ENCODE peak calls at places on chromosomes 1 and 21, in nine cellular contexts. U is AG10803, E is fibroblast of mammary gland, Z is HepG2, C is body of pancreas, X is epithelial cell of esophagus, L is endodermal cell, M is heart left ventricle, S is psoas muscle. G is an unnamed sample.

GRCh38 chr1:35315649-35316048 is 47.1 kb downstream of the ZMYM4 start:
- DNase-seq in U (no peak), E (no peak), Z (no peak), C (no peak), X (no peak), L (no peak), M (no peak), S (no peak), G (no peak)

GRCh38 chr21:28867401-28867800 is 125.3 kb downstream of the LTN1 start:
- DNase-seq in U (peak; percentile 68), E (peak; percentile 56), Z (no peak), C (no peak), X (peak; percentile 11), L (no peak), M (no peak), S (no peak), G (no peak)

GRCh38 chr1:119687391-119688079 is 24.2 kb upstream of the PHGDH start:
- DNase-seq in U (no peak), E (peak; percentile 48), Z (no peak), C (no peak), X (peak; percentile 78), L (peak; percentile 68), M (no peak), S (no peak), G (no peak)

GRCh38 chr1:12296623-12297022 is 66.8 kb downstream of the VPS13D start:
- DNase-seq in U (peak; percentile 76), E (peak; percentile 84), Z (no peak), C (no peak), X (peak; percentile 56), L (no peak), M (no peak), S (no peak), G (no peak)

GRCh38 chr1:42142894-42143675 is 10.1 kb upstream of the GUCA2B start:
- DNase-seq in U (no peak), E (peak; percentile 6), Z (no peak), C (no peak), X (peak; percentile 63), L (peak; percentile 37), M (no peak), S (no peak), G (no peak)

GRCh38 chr1:171807547-171807946 is 26.1 kb downstream of the METTL13 start:
- DNase-seq in U (no peak), E (no peak), Z (no peak), C (no peak), X (no peak), L (no peak), M (no peak), S (no peak), G (no peak)

GRCh38 chr1:56963667-56964066 is 2.1 kb downstream of the C8B start:
- DNase-seq in U (peak; percentile 39), E (peak; percentile 40), Z (no peak), C (no peak), X (peak; percentile 38), L (no peak), M (no peak), S (no peak), G (no peak)

GRCh38 chr1:1079408-1080121 is 5.5 kb upstream of the RNF223 start:
- DNase-seq in U (peak; percentile 91), E (peak; percentile 80), Z (peak; percentile 79), C (peak; percentile 81), X (peak; percentile 84), L (peak; percentile 92), M (peak; percentile 56), S (peak; percentile 48), G (peak; percentile 68)

GRCh38 chr21:28375708-28376385 is 616.8 kb downstream of the LTN1 start:
- DNase-seq in U (peak; percentile 61), E (peak; percentile 33), Z (no peak), C (no peak), X (no peak), L (no peak), M (no peak), S (no peak), G (no peak)

GRCh38 chr1:208223136-208223535 is 21.0 kb downstream of the PLXNA2 start:
- DNase-seq in U (no peak), E (peak; percentile 34), Z (no peak), C (no peak), X (no peak), L (no peak), M (no peak), S (no peak), G (no peak)

GRCh38 chr1:244548558-244549115 is 87.6 kb downstream of the CATSPERE start:
- DNase-seq in U (no peak), E (peak; percentile 51), Z (no peak), C (no peak), X (peak; percentile 4), L (peak; percentile 49), M (no peak), S (no peak), G (no peak)

GRCh38 chr21:45987121-45987711 is 5.6 kb downstream of the COL6A1 start:
- DNase-seq in U (no peak), E (no peak), Z (no peak), C (peak; percentile 10), X (no peak), L (no peak), M (peak; percentile 21), S (no peak), G (no peak)

GRCh38 chr1:40038693-40039092 is 1.8 kb upstream of the CAP1 start:
- DNase-seq in U (no peak), E (no peak), Z (no peak), C (no peak), X (no peak), L (no peak), M (no peak), S (no peak), G (no peak)

GRCh38 chr1:119332626-119333025 is 36.0 kb upstream of the HAO2 start:
- DNase-seq in U (no peak), E (no peak), Z (no peak), C (no peak), X (no peak), L (peak; percentile 54), M (no peak), S (no peak), G (no peak)

GRCh38 chr1:218242171-218242570 is 42.9 kb upstream of the RRP15 start:
- DNase-seq in U (no peak), E (no peak), Z (no peak), C (no peak), X (peak; percentile 67), L (no peak), M (no peak), S (no peak), G (no peak)

GRCh38 chr1:83990734-83991133 is 8.2 kb downstream of the TTLL7 start:
- DNase-seq in U (no peak), E (no peak), Z (no peak), C (no peak), X (peak; percentile 27), L (no peak), M (no peak), S (no peak), G (no peak)
- TF ChIP-seq CTCF in U (no peak), E (no peak), Z (no peak), C (no peak), X (peak; percentile 47), L (peak; percentile 16), M (no peak), S (no peak), G (no peak)

DNA sequence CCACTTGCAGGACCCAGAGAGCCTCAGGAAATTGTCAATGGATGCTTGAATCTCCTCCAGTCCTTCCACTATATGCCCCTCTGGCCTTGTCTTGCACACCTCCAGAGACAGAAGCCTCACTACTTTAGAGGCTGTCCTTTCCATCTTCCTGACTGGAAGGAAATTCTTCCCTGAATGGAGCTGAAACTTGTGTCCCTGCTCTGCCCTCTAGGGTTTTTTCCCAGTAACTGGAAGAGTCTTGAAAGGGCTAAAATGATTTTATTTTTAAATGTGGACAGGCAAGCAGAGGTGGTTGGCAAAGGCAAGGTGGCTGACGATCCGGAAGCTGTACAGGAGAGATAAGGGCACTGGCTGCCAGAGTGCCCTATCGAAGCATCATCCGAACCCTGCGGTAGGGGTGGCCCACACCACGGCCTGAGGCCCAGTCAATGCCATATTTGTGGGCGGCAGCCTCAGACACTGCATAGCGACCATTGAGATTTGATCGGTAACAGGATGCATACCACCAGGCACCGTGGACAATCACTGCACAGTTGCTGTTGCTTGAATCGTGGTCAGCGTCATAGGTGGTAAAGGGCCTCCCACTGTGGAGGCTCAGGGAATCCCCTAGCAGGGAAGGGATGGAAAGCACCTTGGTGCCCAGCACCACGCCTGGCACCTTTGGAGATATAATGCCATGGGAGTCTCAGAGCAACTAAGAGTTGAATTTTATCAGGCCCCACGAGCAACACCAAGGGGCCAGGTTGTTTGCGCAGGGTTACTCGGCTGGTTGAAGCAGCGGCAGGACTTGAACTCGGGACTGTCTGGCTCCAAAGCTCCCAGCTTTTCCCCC is 2.3 kb upstream of the MAP3K6 start:
- DNase-seq in U (peak; percentile 25), E (peak; percentile 44), Z (no peak), C (no peak), X (no peak), L (no peak), M (no peak), S (no peak), G (no peak)
- TF ChIP-seq CTCF in U (peak; percentile 36), E (peak; percentile 37), Z (no peak), C (no peak), X (peak; percentile 31), L (peak; percentile 58), M (no peak), S (no peak), G (no peak)

GRCh38 chr21:32351428-32351827 is 41.4 kb downstream of the URB1 start:
- DNase-seq in U (no peak), E (no peak), Z (no peak), C (no peak), X (peak; percentile 98), L (no peak), M (no peak), S (no peak), G (no peak)
- TF ChIP-seq CTCF in U (no peak), E (no peak), Z (no peak), C (no peak), X (peak; percentile 29), L (no peak), M (no peak), S (no peak), G (no peak)

GRCh38 chr1:213564215-213564659 is 423.5 kb upstream of the PROX1 start:
- DNase-seq in U (no peak), E (peak; percentile 4), Z (peak; percentile 79), C (peak; percentile 37), X (peak; percentile 43), L (peak; percentile 63), M (no peak), S (no peak), G (no peak)
- TF ChIP-seq CTCF in U (no peak), E (peak; percentile 26), Z (peak; percentile 62), C (no peak), X (peak; percentile 30), L (peak; percentile 90), M (peak; percentile 36), S (peak; percentile 18), G (no peak)

GRCh38 chr1:91897016-91897415 is 11.1 kb upstream of the TGFBR3 start:
- DNase-seq in U (no peak), E (no peak), Z (no peak), C (no peak), X (no peak), L (no peak), M (no peak), S (no peak), G (no peak)
- TF ChIP-seq CTCF in U (no peak), E (no peak), Z (no peak), C (no peak), X (no peak), L (peak; percentile 48), M (no peak), S (no peak), G (no peak)

GRCh38 chr21:15894596-15894995 is 164.8 kb downstream of the USP25 start:
- DNase-seq in U (peak; percentile 36), E (peak; percentile 51), Z (no peak), C (no peak), X (no peak), L (no peak), M (no peak), S (no peak), G (no peak)
- TF ChIP-seq CTCF in U (peak; percentile 59), E (peak; percentile 48), Z (no peak), C (no peak), X (no peak), L (peak; percentile 65), M (peak; percentile 43), S (peak; percentile 25), G (peak; percentile 50)

GRCh38 chr1:14682941-14683340 is 84.5 kb downstream of the KAZN start:
- DNase-seq in U (no peak), E (no peak), Z (no peak), C (no peak), X (no peak), L (peak; percentile 75), M (no peak), S (no peak), G (no peak)
- TF ChIP-seq CTCF in U (no peak), E (no peak), Z (no peak), C (no peak), X (no peak), L (no peak), M (no peak), S (no peak), G (no peak)